ENCODE peak calls at places on chromosomes 4 and X, in ten cellular contexts. Z is tibial artery, U is transverse colon, R is lower lobe of right lung, K is PC-3, W is upper lobe of right lung, X is endodermal cell, Y is cardiac muscle cell, E is brain microvascular endothelial cell, L is breast epithelium. G is an unnamed sample. For H3K27me3, the result is how much of the 10 kb centered on the place peaks cover.

GRCh38 chrX:63050225-63050624 is 300.9 kb downstream of the SPIN4 start:
- DNase-seq in Z (no peak), R (no peak), Y (no peak), W (no peak), E (no peak), U (no peak), X (no peak), K (peak), L (no peak), G (no peak)

GRCh38 chr4:103786014-103786413 is 66.2 kb upstream of the TACR3 start:
- DNase-seq in W (no peak), Z (no peak), L (no peak), K (peak), X (peak), R (no peak), E (peak), Y (peak), U (no peak), G (no peak)

GRCh38 chr4:20652226-20652836 is 47.9 kb upstream of the PACRGL start:
- DNase-seq in R (no peak), E (no peak), L (no peak), W (no peak), Z (no peak), K (no peak), U (no peak), X (no peak), Y (no peak), G (no peak)

GRCh38 chr4:4535590-4535989 is 6.3 kb downstream of the STX18 start:
- DNase-seq in L (no peak), K (no peak), Y (no peak), E (no peak), R (no peak), W (no peak), Z (no peak), U (no peak), X (no peak), G (no peak)

GRCh38 chrX:52574416-52575275 is 57.8 kb upstream of the XAGE1B start:
- DNase-seq in L (no peak), U (peak), R (no peak), Z (no peak), Y (peak), X (peak), E (peak), W (no peak), K (peak), G (no peak)

GRCh38 chr4:140736669-140737343 is 19.4 kb downstream of the TBC1D9 start:
- DNase-seq in L (no peak), Y (no peak), U (no peak), W (no peak), Z (no peak), R (no peak), E (no peak), K (no peak), X (no peak), G (no peak)

GRCh38 chr4:177596035-177596434 is 153.8 kb upstream of the AGA start:
- DNase-seq in R (no peak), Y (peak), U (no peak), X (peak), E (peak), K (peak), L (no peak), W (no peak), Z (no peak), G (peak)

GRCh38 chr4:39664828-39665731 is 26.4 kb upstream of the SMIM14 start:
- DNase-seq in L (no peak), E (peak), U (no peak), Z (no peak), R (no peak), K (no peak), W (no peak), X (no peak), Y (no peak), G (no peak)

GRCh38 chrX:39890807-39891206 is 207.0 kb downstream of the BCOR start:
- DNase-seq in L (no peak), X (no peak), U (no peak), E (no peak), W (no peak), Y (peak), Z (no peak), R (no peak), K (no peak), G (no peak)

GRCh38 chr4:87657525-87657924 is 7.4 kb downstream of the DMP1 start:
- DNase-seq in K (peak), Y (no peak), U (no peak), W (no peak), L (no peak), X (no peak), R (no peak), E (peak), Z (no peak), G (no peak)

GRCh38 chrX:30653415-30654131 is at the start of gene GK:
- DNase-seq in Z (no peak), R (peak), K (peak), W (no peak), L (no peak), E (no peak), Y (peak), X (peak), U (peak), G (no peak)

GRCh38 chr4:109177411-109177810 is 125.0 kb downstream of the COL25A1 start:
- DNase-seq in Y (no peak), R (no peak), U (no peak), X (no peak), L (no peak), Z (no peak), W (no peak), E (no peak), K (no peak), G (no peak)

GRCh38 chr4:8607603-8608481 is 15.3 kb downstream of the CPZ start:
- DNase-seq in X (peak), Z (no peak), K (peak), R (no peak), W (no peak), E (no peak), U (peak), L (no peak), Y (peak), G (no peak)

GRCh38 chrX:15269120-15269519 is 763 bp downstream of the ASB9 start:
- DNase-seq in Y (no peak), X (no peak), K (peak), W (no peak), R (no peak), U (no peak), E (no peak), Z (no peak), L (no peak), G (no peak)

GRCh38 chr4:2363056-2363719 is 55.3 kb downstream of the ZFYVE28 start:
- DNase-seq in W (peak), E (no peak), Y (peak), R (peak), Z (no peak), L (peak), K (no peak), U (no peak), X (peak), G (peak)

GRCh38 chr4:69999420-69999819 is 3.7 kb downstream of the STATH start:
- DNase-seq in E (no peak), R (no peak), L (no peak), Z (no peak), X (no peak), U (no peak), K (peak), Y (no peak), W (no peak), G (no peak)

GRCh38 chrX:110397904-110398303 is 39.3 kb downstream of the RTL9 start:
- DNase-seq in K (no peak), L (no peak), R (no peak), Y (no peak), U (no peak), Z (no peak), X (no peak), W (no peak), E (no peak), G (no peak)

GRCh38 chr4:145530189-145530588 is 48.5 kb downstream of the SMAD1 start:
- DNase-seq in Z (no peak), K (no peak), Y (no peak), R (no peak), X (no peak), W (no peak), E (no peak), L (no peak), U (no peak), G (no peak)

GRCh38 chr4:40564004-40564403 is 65.7 kb downstream of the RBM47 start:
- DNase-seq in U (no peak), W (no peak), R (no peak), L (no peak), K (peak), E (no peak), Z (peak), Y (no peak), X (no peak), G (no peak)

GRCh38 chr4:114474401-114474800 is 124.2 kb upstream of the UGT8 start:
- DNase-seq in W (no peak), Z (no peak), U (no peak), R (no peak), E (peak), Y (no peak), X (no peak), L (no peak), K (no peak), G (no peak)

GRCh38 chrX:2693526-2694002 is 2.5 kb downstream of the CD99 start:
- DNase-seq in U (no peak), Y (no peak), E (no peak), K (no peak), L (no peak), X (no peak), W (no peak), R (no peak), Z (no peak), G (no peak)

GRCh38 chrX:39162322-39162721 is 361.1 kb downstream of the MID1IP1 start:
- DNase-seq in K (no peak), E (no peak), R (peak), X (peak), Y (no peak), Z (no peak), L (no peak), W (peak), U (peak), G (no peak)

GRCh38 chrX:107449490-107450175 is at the start of gene FRMPD3:
- DNase-seq in W (no peak), Y (peak), Z (no peak), U (no peak), E (no peak), K (no peak), L (no peak), R (no peak), X (peak), G (no peak)

GRCh38 chr4:92843784-92844183 is 540.0 kb downstream of the GRID2 start:
- DNase-seq in U (no peak), L (no peak), K (no peak), W (no peak), Z (no peak), E (no peak), Y (no peak), X (no peak), R (no peak), G (no peak)

GRCh38 chrX:318068-318738 is 393 bp downstream of the GTPBP6 start:
- DNase-seq in U (peak), X (peak), E (peak), Z (peak), K (peak), Y (peak), R (peak), L (peak), W (peak), G (peak)

GRCh38 chr4:132240094-132240493 is 909.0 kb upstream of the PCDH10 start:
- DNase-seq in R (no peak), K (no peak), L (no peak), X (no peak), Y (no peak), Z (no peak), W (no peak), E (no peak), U (no peak), G (no peak)

GRCh38 chr4:74109116-74109791 is 10.3 kb upstream of the CXCL2 start:
- DNase-seq in E (peak), L (no peak), Y (peak), U (peak), K (peak), X (peak), Z (peak), R (peak), W (no peak), G (no peak)

GRCh38 chr4:79772510-79772909 is 300.5 kb downstream of the ANTXR2 start:
- DNase-seq in Z (no peak), X (no peak), L (no peak), R (no peak), W (no peak), E (no peak), U (no peak), K (no peak), Y (no peak), G (no peak)

GRCh38 chrX:48107717-48108116 is 22.7 kb upstream of the SPACA5B start:
- DNase-seq in W (no peak), E (no peak), X (no peak), L (no peak), Z (no peak), U (no peak), Y (no peak), K (no peak), R (no peak), G (no peak)

GRCh38 chr4:183635737-183636136 is 23.2 kb downstream of the RWDD4 start:
- DNase-seq in Z (no peak), Y (no peak), W (no peak), E (no peak), X (no peak), U (no peak), R (no peak), L (no peak), K (no peak), G (no peak)

GRCh38 chr4:3801521-3801920 is 35.3 kb downstream of the ADRA2C start:
- DNase-seq in U (no peak), W (no peak), K (no peak), E (no peak), R (peak), L (no peak), X (no peak), Z (no peak), Y (no peak), G (no peak)

GRCh38 chr4:185004562-185005208 is 13.6 kb upstream of the HELT start:
- DNase-seq in Z (peak), Y (peak), W (peak), K (no peak), L (peak), U (peak), X (peak), E (no peak), R (peak), G (no peak)

GRCh38 chr4:2049381-2049780 is 9.7 kb upstream of the NAT8L start:
- DNase-seq in X (no peak), Y (no peak), W (peak), U (no peak), L (no peak), Z (no peak), E (no peak), R (no peak), K (no peak), G (no peak)

GRCh38 chrX:52821079-52821760 is 10.1 kb downstream of the XAGE5 start:
- DNase-seq in E (no peak), K (no peak), Z (no peak), R (no peak), X (no peak), W (no peak), U (no peak), L (no peak), Y (no peak), G (no peak)

GRCh38 chr4:143253156-143253555 is 68.4 kb downstream of the USP38 start:
- DNase-seq in R (no peak), L (no peak), W (no peak), E (no peak), U (no peak), X (no peak), K (peak), Y (no peak), Z (no peak), G (no peak)

GRCh38 chrX:109732319-109732779 is 708 bp downstream of the ACSL4 start:
- DNase-seq in R (no peak), Y (peak), L (no peak), X (no peak), U (no peak), E (no peak), W (no peak), K (peak), Z (no peak), G (no peak)

GRCh38 chr4:186725422-186726149 is 1.9 kb upstream of the FAT1 start:
- DNase-seq in R (peak), Z (peak), W (peak), Y (peak), X (peak), E (peak), L (peak), U (peak), K (peak), G (peak)

GRCh38 chr4:173513651-173514050 is 16.4 kb downstream of the HAND2 start:
- DNase-seq in R (no peak), Y (no peak), E (no peak), U (no peak), W (no peak), L (no peak), K (no peak), X (no peak), Z (no peak), G (no peak)
- H3K27me3 ChIP-seq in R (half or more), Y (under half), E (half or more), U (half or more), W (half or more), L (under half), K (under half), X (half or more), Z (under half), G (half or more)

GRCh38 chr4:26030780-26031179 is 116.8 kb downstream of the SMIM20 start:
- DNase-seq in K (no peak), Y (no peak), Z (no peak), E (no peak), L (no peak), R (no peak), U (no peak), W (no peak), X (no peak), G (no peak)

GRCh38 chr4:26028793-26029511 is 114.9 kb downstream of the SMIM20 start:
- DNase-seq in R (peak), Y (peak), U (peak), E (no peak), Z (peak), L (no peak), X (peak), W (peak), K (no peak), G (peak)

GRCh38 chr4:26028133-26028792 is 114.2 kb downstream of the SMIM20 start:
- DNase-seq in Z (no peak), R (no peak), Y (no peak), K (no peak), W (no peak), E (no peak), X (peak), U (no peak), L (no peak), G (no peak)

GRCh38 chr4:26030260-26030667 is 116.2 kb downstream of the SMIM20 start:
- DNase-seq in Z (no peak), R (no peak), X (peak), L (no peak), K (no peak), Y (no peak), U (no peak), W (no peak), E (no peak), G (no peak)

GRCh38 chr4:26029512-26030131 is 115.6 kb downstream of the SMIM20 start:
- DNase-seq in Y (no peak), W (no peak), E (no peak), L (no peak), K (no peak), U (no peak), R (no peak), Z (no peak), X (peak), G (no peak)
- H3K4me3 ChIP-seq in Y (no peak), W (no peak), E (no peak), L (no peak), K (no peak), U (no peak), R (no peak), Z (no peak), X (no peak), G (no peak)

GRCh38 chr4:82577451-82577850 is 15.7 kb upstream of the TMEM150C start:
- DNase-seq in U (no peak), R (no peak), Y (no peak), X (no peak), W (no peak), Z (no peak), K (no peak), L (no peak), E (no peak), G (no peak)
- TF ChIP-seq CTCF in U (no peak), R (no peak), Y (no peak), X (no peak), W (no peak), Z (no peak), K (no peak), L (no peak), E (no peak), G (no peak)

GRCh38 chrX:140508958-140509357 is 4.1 kb upstream of the SOX3 start:
- DNase-seq in W (no peak), X (peak), Z (no peak), R (no peak), K (no peak), U (no peak), Y (no peak), L (no peak), E (no peak), G (no peak)
- H3K27me3 ChIP-seq in W (under half), X (half or more), Z (half or more), R (half or more), K (half or more), U (half or more), Y (half or more), L (under half), E (under half), G (half or more)

GRCh38 chr4:96175871-96176270 is 336.0 kb downstream of the PDHA2 start:
- DNase-seq in E (no peak), Z (no peak), X (no peak), L (no peak), U (no peak), W (no peak), R (no peak), Y (no peak), K (no peak), G (no peak)

GRCh38 chr4:96164814-96165351 is 325.0 kb downstream of the PDHA2 start:
- DNase-seq in W (no peak), Z (no peak), L (no peak), R (no peak), K (peak), Y (no peak), U (no peak), E (peak), X (no peak), G (no peak)

GRCh38 chr4:96166806-96167205 is 326.9 kb downstream of the PDHA2 start:
- DNase-seq in R (no peak), U (no peak), W (no peak), X (no peak), E (no peak), L (no peak), K (no peak), Y (no peak), Z (no peak), G (no peak)

DNA sequence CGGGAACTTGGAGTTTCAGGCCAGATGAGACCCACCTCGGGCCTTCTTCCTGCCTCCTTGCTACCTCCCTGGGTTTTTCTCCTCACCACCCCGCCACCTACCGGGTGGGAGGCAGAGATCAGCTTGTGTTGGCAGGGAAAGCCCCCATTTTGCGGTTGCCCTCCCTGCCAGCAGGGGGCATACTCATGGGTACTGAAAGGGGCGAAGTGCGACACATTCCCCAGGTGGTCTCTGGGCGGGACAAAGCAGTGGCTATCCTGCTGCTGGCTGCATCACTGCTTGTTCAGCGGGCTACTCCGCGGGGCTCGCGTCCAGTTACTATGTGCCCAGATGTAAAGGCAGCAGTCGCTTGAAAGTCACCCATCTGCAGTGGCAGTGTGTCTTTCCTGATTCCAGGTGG is 330.3 kb downstream of the PDHA2 start:
- DNase-seq in E (no peak), U (no peak), L (no peak), Y (no peak), Z (no peak), K (no peak), R (no peak), X (peak), W (no peak), G (no peak)
- H3K4me3 ChIP-seq in E (no peak), U (no peak), L (no peak), Y (no peak), Z (no peak), K (no peak), R (no peak), X (no peak), W (no peak), G (no peak)

GRCh38 chr4:119523399-119523798 is 105.2 kb downstream of the PDE5A start:
- DNase-seq in R (no peak), K (no peak), Y (no peak), Z (no peak), L (no peak), X (no peak), W (no peak), E (no peak), U (no peak), G (no peak)

GRCh38 chr4:119526786-119527550 is 101.6 kb downstream of the PDE5A start:
- DNase-seq in U (no peak), L (no peak), R (no peak), X (no peak), E (no peak), K (no peak), Z (no peak), Y (no peak), W (no peak), G (no peak)

GRCh38 chr4:119521306-119521705 is 107.3 kb downstream of the PDE5A start:
- DNase-seq in W (no peak), U (peak), Z (no peak), X (no peak), Y (no peak), K (no peak), R (no peak), L (no peak), E (no peak), G (no peak)

GRCh38 chr4:119525771-119526712 is 102.6 kb downstream of the PDE5A start:
- DNase-seq in U (no peak), X (no peak), L (no peak), Z (no peak), Y (peak), R (no peak), E (no peak), W (no peak), K (peak), G (no peak)

GRCh38 chr4:119525005-119525749 is 103.4 kb downstream of the PDE5A start:
- DNase-seq in X (no peak), Z (no peak), R (no peak), Y (no peak), K (peak), U (no peak), L (no peak), E (peak), W (no peak), G (no peak)
- TF ChIP-seq CTCF in X (no peak), Z (no peak), R (no peak), Y (no peak), K (no peak), U (no peak), L (no peak), E (no peak), W (no peak), G (no peak)

GRCh38 chr4:54228064-54228527 is 997 bp upstream of the PDGFRA start:
- DNase-seq in Z (peak), U (peak), K (peak), L (peak), E (peak), X (peak), W (peak), R (peak), Y (peak), G (no peak)
- H3K27me3 ChIP-seq in Z (half or more), U (half or more), K (under half), L (under half), E (under half), X (half or more), W (half or more), R (half or more), Y (under half), G (half or more)

G was measured in dorsolateral prefrontal cortex.